ENCODE peak calls at places on chromosomes 4 and X, in eight cellular contexts. One of them, this sample, is unnamed.

GRCh38 chr4:41092128-41092527 is 122.2 kb downstream of the APBB2 start:
- DNase-seq in putamen: no peak
- DNase-seq in NCI-H460: no peak
- DNase-seq in A172: no peak
- DNase-seq in DMS53: no peak
- DNase-seq in sciatic nerve: no peak
- DNase-seq in cerebellar cortex: no peak
- DNase-seq in effector memory CD4-positive, alpha-beta T cell: no peak
- DNase-seq in this sample: no peak

GRCh38 chr4:6501171-6501570 is 28.8 kb upstream of the PPP2R2C start:
- DNase-seq in putamen: no peak
- DNase-seq in NCI-H460: no peak
- DNase-seq in A172: no peak
- DNase-seq in DMS53: no peak
- DNase-seq in sciatic nerve: no peak
- DNase-seq in cerebellar cortex: no peak
- DNase-seq in effector memory CD4-positive, alpha-beta T cell: no peak
- DNase-seq in this sample: no peak

GRCh38 chr4:161121451-161121850 is 1042.3 kb downstream of the FSTL5 start:
- DNase-seq in putamen: no peak
- DNase-seq in NCI-H460: no peak
- DNase-seq in A172: peak
- DNase-seq in DMS53: no peak
- DNase-seq in sciatic nerve: no peak
- DNase-seq in cerebellar cortex: no peak
- DNase-seq in effector memory CD4-positive, alpha-beta T cell: no peak
- DNase-seq in this sample: no peak

GRCh38 chrX:63740382-63740781 is 44.6 kb downstream of the ARHGEF9 start:
- DNase-seq in putamen: no peak
- DNase-seq in NCI-H460: no peak
- DNase-seq in A172: no peak
- DNase-seq in DMS53: no peak
- DNase-seq in sciatic nerve: no peak
- DNase-seq in cerebellar cortex: no peak
- DNase-seq in effector memory CD4-positive, alpha-beta T cell: no peak
- DNase-seq in this sample: no peak

GRCh38 chr4:41709844-41710481 is 38.6 kb downstream of the PHOX2B start:
- DNase-seq in putamen: no peak
- DNase-seq in NCI-H460: peak
- DNase-seq in A172: peak
- DNase-seq in DMS53: peak
- DNase-seq in sciatic nerve: no peak
- DNase-seq in cerebellar cortex: no peak
- DNase-seq in effector memory CD4-positive, alpha-beta T cell: no peak
- DNase-seq in this sample: no peak

GRCh38 chrX:102745513-102746133 is 25.1 kb downstream of the GPRASP3 start:
- DNase-seq in putamen: no peak
- DNase-seq in NCI-H460: no peak
- DNase-seq in A172: no peak
- DNase-seq in DMS53: no peak
- DNase-seq in sciatic nerve: peak
- DNase-seq in cerebellar cortex: no peak
- DNase-seq in effector memory CD4-positive, alpha-beta T cell: no peak
- DNase-seq in this sample: peak

GRCh38 chr4:31015123-31015522 is 295.0 kb downstream of the PCDH7 start:
- DNase-seq in putamen: no peak
- DNase-seq in NCI-H460: no peak
- DNase-seq in A172: no peak
- DNase-seq in DMS53: no peak
- DNase-seq in sciatic nerve: no peak
- DNase-seq in cerebellar cortex: no peak
- DNase-seq in effector memory CD4-positive, alpha-beta T cell: no peak
- DNase-seq in this sample: no peak

GRCh38 chr4:155426953-155427352 is 50.2 kb upstream of the MAP9 start:
- DNase-seq in putamen: no peak
- DNase-seq in NCI-H460: no peak
- DNase-seq in A172: no peak
- DNase-seq in DMS53: no peak
- DNase-seq in sciatic nerve: no peak
- DNase-seq in cerebellar cortex: peak
- DNase-seq in effector memory CD4-positive, alpha-beta T cell: no peak
- DNase-seq in this sample: no peak

This sample was measured in cardiac muscle cell.